ENCODE peak calls at places on chromosomes 12 and 14, in six cellular contexts. One of them, this sample, is unnamed.

GRCh38 chr14:51014086-51014485 is 69.8 kb upstream of the PYGL start:
- DNase-seq in EH: peak
- DNase-seq in pulmonary artery endothelial cell: no peak
- DNase-seq in uterus: peak
- DNase-seq in cerebellum: peak
- DNase-seq in T-helper 1 cell: no peak
- DNase-seq in this sample: no peak

GRCh38 chr12:6279631-6280030 is 30.9 kb upstream of the PLEKHG6 start:
- DNase-seq in pulmonary artery endothelial cell: no peak
- DNase-seq in uterus: no peak
- DNase-seq in T-helper 1 cell: no peak
- DNase-seq in EH: no peak
- DNase-seq in cerebellum: no peak
- DNase-seq in this sample: no peak

GRCh38 chr12:99067171-99067785 is 422.2 kb downstream of the APAF1 start:
- DNase-seq in T-helper 1 cell: no peak
- DNase-seq in uterus: no peak
- DNase-seq in EH: no peak
- DNase-seq in cerebellum: peak
- DNase-seq in pulmonary artery endothelial cell: no peak
- DNase-seq in this sample: no peak

GRCh38 chr12:46664771-46665287 is 161.0 kb downstream of the SLC38A4 start:
- DNase-seq in uterus: no peak
- DNase-seq in T-helper 1 cell: no peak
- DNase-seq in cerebellum: no peak
- DNase-seq in EH: peak
- DNase-seq in pulmonary artery endothelial cell: peak
- DNase-seq in this sample: no peak

GRCh38 chr12:49865109-49865781 is 22.3 kb upstream of the BCDIN3D start:
- DNase-seq in cerebellum: no peak
- DNase-seq in T-helper 1 cell: no peak
- DNase-seq in pulmonary artery endothelial cell: no peak
- DNase-seq in EH: no peak
- DNase-seq in uterus: no peak
- DNase-seq in this sample: no peak

GRCh38 chr14:65788876-65789859 is 376.6 kb downstream of the FUT8 start:
- DNase-seq in uterus: no peak
- DNase-seq in EH: peak
- DNase-seq in T-helper 1 cell: no peak
- DNase-seq in pulmonary artery endothelial cell: no peak
- DNase-seq in cerebellum: peak
- DNase-seq in this sample: no peak

GRCh38 chr14:73645248-73645610 is 443 bp downstream of the DNAL1 start:
- DNase-seq in uterus: no peak
- DNase-seq in T-helper 1 cell: no peak
- DNase-seq in EH: no peak
- DNase-seq in cerebellum: no peak
- DNase-seq in pulmonary artery endothelial cell: no peak
- DNase-seq in this sample: no peak

GRCh38 chr12:131132118-131132892 is 178.6 kb downstream of the ADGRD1 start:
- DNase-seq in EH: peak
- DNase-seq in cerebellum: peak
- DNase-seq in uterus: peak
- DNase-seq in pulmonary artery endothelial cell: no peak
- DNase-seq in T-helper 1 cell: peak
- DNase-seq in this sample: peak

GRCh38 chr14:88270781-88271180 is 52.3 kb downstream of the KCNK10 start:
- DNase-seq in cerebellum: no peak
- DNase-seq in T-helper 1 cell: no peak
- DNase-seq in EH: no peak
- DNase-seq in pulmonary artery endothelial cell: no peak
- DNase-seq in uterus: no peak
- DNase-seq in this sample: no peak

GRCh38 chr12:3222306-3222705 is 145.1 kb downstream of the TSPAN9 start:
- DNase-seq in T-helper 1 cell: no peak
- DNase-seq in cerebellum: no peak
- DNase-seq in pulmonary artery endothelial cell: no peak
- DNase-seq in uterus: no peak
- DNase-seq in EH: no peak
- DNase-seq in this sample: no peak

This sample was measured in left cardiac atrium.